ENCODE peak calls at places on chromosomes 2 and 18, in eight cellular contexts. B, U, N, H, Z, L, J and F are unnamed samples. For H3K4me1, the result is how much of the 10 kb centered on the place peaks cover.

GRCh38 chr2:2270808-2271415 is 60.2 kb downstream of the MYT1L start:
- DNase-seq in L (no peak), H (no peak), Z (no peak), J (peak), B (no peak), U (no peak), N (no peak), F (no peak)

GRCh38 chr2:240604291-240604938 is 17.9 kb downstream of the CAPN10 start:
- DNase-seq in H (peak), Z (no peak), N (peak), J (peak), L (peak), U (peak), B (peak), F (peak)

GRCh38 chr2:7673843-7674242 is 756.6 kb downstream of the RNF144A start:
- DNase-seq in Z (no peak), H (peak), L (no peak), B (no peak), N (no peak), U (no peak), J (peak), F (no peak)

GRCh38 chr2:152766908-152767307 is 48.5 kb downstream of the ARL6IP6 start:
- DNase-seq in U (no peak), J (peak), B (no peak), N (no peak), H (no peak), Z (no peak), L (no peak), F (no peak)

GRCh38 chr2:239926587-239927234 is 98.4 kb downstream of the NDUFA10 start:
- DNase-seq in H (no peak), N (no peak), L (peak), J (peak), U (peak), Z (no peak), B (no peak), F (no peak)

GRCh38 chr18:50268022-50268747 is 1.9 kb upstream of the CFAP53 start:
- DNase-seq in L (peak), B (peak), U (peak), N (peak), Z (no peak), J (peak), H (no peak), F (peak)

GRCh38 chr2:196987654-196988364 is 61.3 kb upstream of the PGAP1 start:
- DNase-seq in L (no peak), J (peak), N (peak), Z (peak), U (no peak), B (no peak), H (peak), F (peak)

GRCh38 chr2:10255189-10256030 is 47.3 kb upstream of the HPCAL1 start:
- DNase-seq in U (peak), L (no peak), Z (no peak), J (no peak), N (no peak), H (no peak), B (no peak), F (no peak)

GRCh38 chr2:164213916-164214315 is 407.4 kb downstream of the GRB14 start:
- DNase-seq in H (no peak), J (no peak), L (no peak), B (no peak), U (no peak), N (no peak), Z (no peak), F (no peak)

GRCh38 chr2:10331033-10331701 is 28.5 kb downstream of the HPCAL1 start:
- DNase-seq in U (peak), N (peak), H (peak), J (peak), B (peak), Z (no peak), L (no peak), F (peak)

GRCh38 chr18:79781331-79781941 is 16.3 kb upstream of the KCNG2 start:
- DNase-seq in H (no peak), J (no peak), Z (no peak), U (peak), B (peak), L (no peak), N (no peak), F (no peak)

DNA sequence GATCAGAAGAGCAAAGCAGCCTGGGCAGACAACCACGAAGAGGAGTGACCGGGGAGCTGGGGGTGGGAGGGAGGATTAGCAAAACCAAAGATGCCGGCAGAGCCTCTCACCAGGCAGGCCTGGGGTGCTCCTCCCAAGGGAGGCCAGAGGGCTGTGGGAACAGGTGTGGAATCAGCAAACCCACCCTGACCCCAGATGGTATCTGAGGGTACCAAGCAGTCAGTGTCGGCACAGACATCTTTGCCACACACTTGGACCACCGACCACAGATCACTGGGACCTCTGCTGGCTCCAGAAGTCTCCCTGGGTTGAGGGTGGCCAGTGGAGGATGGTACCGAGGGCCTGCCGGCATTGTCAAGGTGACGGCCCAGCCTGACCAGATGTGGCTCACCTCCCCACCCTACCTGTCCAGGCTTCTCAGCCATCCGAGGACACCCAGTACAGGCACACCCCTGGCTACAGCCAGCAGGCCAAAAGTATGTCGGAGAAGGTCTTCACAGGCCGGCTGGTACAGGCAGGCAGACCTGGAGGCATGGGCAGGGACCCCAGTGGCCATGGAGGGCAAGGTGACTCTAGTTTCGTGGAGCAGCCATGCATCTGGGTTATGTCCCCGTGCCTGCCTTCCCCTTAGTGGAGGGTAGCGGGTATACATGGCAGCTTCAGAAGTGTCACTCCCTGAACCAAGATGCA is 82.1 kb downstream of the UXS1 start:
- DNase-seq in J (no peak), B (no peak), N (no peak), U (no peak), L (no peak), Z (no peak), H (no peak), F (no peak)
- H3K4me1 ChIP-seq in J (under half), B (under half), N (under half), U (under half), L (under half), Z (under half), H (under half), F (under half)

GRCh38 chr2:173414823-173415322 is 60.2 kb downstream of the CDCA7 start:
- DNase-seq in U (no peak), B (no peak), H (peak), Z (no peak), L (no peak), J (peak), N (no peak), F (no peak)

GRCh38 chr2:173417341-173417740 is 62.7 kb downstream of the CDCA7 start:
- DNase-seq in L (no peak), N (no peak), Z (no peak), U (no peak), J (no peak), B (no peak), H (no peak), F (no peak)

GRCh38 chr2:173417801-173418200 is 63.1 kb downstream of the CDCA7 start:
- DNase-seq in N (no peak), J (no peak), B (no peak), U (no peak), L (no peak), H (no peak), Z (no peak), F (no peak)

GRCh38 chr2:173412628-173413027 is 58.0 kb downstream of the CDCA7 start:
- DNase-seq in B (no peak), L (no peak), H (no peak), U (no peak), Z (no peak), J (no peak), N (no peak), F (no peak)

DNA sequence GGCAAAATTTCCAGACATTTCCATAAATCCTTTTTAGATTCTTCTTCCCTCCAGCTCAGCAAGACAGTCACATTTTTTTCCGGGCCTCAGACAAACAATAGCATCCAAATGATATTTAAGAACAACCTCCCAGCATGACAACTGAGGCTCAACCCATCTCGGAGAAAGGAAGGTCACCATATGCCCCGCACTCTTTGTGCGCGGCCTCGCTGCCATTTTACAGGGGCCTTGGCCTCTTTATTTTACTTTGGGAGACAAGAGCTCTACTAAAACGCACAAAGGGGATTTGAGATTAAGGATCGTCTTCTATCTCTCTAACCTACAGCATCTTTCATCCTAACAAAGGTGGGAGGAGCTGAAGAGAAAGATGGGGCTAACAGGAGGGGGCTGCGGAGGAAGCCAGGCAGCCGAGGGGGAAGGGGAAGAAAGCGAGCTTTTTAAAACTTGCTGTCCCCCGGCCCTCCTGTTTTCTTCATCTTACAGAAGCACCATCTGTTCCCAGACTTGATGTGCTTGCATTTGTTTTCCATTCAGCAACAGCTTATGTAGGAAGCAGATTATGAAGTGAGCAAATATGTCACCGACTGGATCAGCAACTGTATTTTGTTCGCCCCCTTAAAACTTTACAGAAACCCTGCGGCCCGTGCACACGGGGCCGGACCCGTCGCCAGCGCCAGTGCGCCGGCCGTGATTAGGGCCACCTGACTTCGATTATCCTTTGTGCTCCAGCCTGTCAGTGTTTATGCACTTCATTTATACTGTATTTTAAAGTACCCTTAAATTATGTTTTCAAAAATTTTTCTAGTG is 61.2 kb downstream of the CDCA7 start:
- DNase-seq in U (no peak), B (no peak), J (no peak), Z (no peak), L (no peak), H (no peak), N (no peak), F (no peak)
- H3K4me1 ChIP-seq in U (under half), B (under half), J (under half), Z (under half), L (under half), H (under half), N (under half), F (under half)

DNA sequence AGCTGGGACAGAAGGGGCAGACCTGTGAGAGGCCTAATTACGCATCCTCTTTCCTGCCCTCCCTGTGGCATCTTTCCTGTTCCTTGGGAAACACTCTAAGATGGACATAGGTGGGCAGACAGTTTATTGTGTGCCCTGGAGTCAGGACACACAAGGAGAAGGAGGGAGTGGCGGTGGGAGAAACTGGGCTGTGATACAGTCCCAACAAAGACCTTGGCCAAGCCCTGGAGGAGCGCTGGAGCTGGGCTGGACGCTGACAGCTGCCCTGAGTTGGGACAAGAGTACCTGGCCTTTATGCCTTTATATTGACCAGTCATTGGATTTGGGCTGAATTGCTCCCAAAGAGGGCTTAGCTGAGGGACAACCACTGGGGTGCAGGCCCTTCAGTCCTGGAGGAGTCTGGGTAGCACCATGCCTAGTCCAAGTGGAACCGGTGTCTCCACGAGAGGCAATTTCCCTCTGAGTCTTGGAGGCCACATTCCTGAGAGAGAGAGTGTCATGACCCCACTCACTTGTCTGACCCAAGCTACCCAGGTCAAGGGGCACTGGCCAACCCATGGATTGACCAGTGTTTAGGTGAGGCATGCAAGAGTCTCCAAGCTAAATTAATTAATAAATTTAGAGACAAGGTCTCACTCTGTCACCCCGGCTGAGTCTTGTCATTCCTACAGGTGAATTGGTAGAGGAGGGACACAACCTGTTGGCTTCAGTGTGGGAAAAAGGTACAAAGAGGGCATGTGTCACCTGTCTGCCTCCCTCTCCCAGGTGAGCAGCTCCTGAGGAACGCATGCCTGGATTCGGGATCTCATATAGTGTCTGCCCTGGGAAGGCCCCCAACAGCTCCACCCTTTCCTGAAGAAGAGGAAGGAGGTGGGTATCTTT is 107.1 kb upstream of the ST3GAL5 start:
- DNase-seq in H (no peak), L (no peak), J (no peak), Z (no peak), U (no peak), B (no peak), N (no peak), F (no peak)
- H3K4me1 ChIP-seq in H (under half), L (under half), J (half or more), Z (under half), U (under half), B (half or more), N (under half), F (under half)

DNA sequence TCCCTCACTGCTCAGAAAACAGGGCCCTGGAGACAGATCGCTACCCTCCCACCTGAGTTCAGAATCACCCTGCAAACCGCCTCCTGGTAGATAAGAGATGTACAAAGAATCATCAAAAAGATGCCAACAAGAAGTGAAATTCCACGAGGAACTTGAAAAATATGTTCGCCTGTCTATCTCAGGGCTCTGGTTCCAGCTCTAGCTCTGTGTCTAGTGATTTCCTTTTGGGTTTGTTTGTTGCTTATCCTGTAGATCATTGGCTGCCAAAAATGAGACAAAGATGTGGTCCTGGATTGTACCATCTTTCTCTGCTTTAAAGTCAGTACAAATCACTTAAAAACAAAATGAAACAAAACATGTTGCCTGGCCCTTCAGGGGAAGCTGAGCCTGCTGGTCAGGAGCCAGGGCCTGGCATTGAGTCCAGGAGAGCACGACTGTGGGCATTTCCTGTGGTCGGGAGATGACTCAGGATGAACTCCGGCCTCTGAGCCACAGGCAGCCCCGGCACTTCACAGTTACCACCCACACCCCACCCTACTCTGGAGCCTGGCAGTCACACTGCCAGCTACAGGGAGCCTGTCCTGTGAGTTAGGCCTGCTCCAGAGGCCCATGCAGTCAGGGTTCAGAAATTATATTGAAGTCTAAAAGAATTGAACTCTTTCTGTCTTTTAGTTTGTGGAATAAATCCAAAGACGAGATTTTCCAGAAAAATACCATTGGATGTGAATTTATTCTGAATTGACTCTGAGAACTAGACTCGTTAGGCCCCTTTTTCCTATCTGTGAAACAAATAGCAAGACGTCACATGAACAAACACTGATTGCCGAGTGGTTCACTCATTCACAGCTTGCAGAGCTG is 8.0 kb upstream of the ITGB6 start:
- DNase-seq in B (peak), J (peak), U (peak), N (peak), Z (peak), H (peak), L (peak), F (peak)
- H3K4me1 ChIP-seq in B (under half), J (half or more), U (under half), N (under half), Z (half or more), H (half or more), L (under half), F (under half)

GRCh38 chr2:233062946-233063268 is 2.8 kb downstream of the INPP5D start:
- DNase-seq in L (no peak), J (no peak), H (no peak), Z (no peak), B (no peak), N (no peak), U (no peak), F (no peak)
- H3K4me1 ChIP-seq in L (under half), J (under half), H (under half), Z (under half), B (under half), N (under half), U (under half), F (under half)

GRCh38 chr2:205726506-205726905 is 44.2 kb downstream of the NRP2 start:
- DNase-seq in Z (no peak), J (no peak), B (no peak), N (no peak), L (no peak), H (peak), U (no peak), F (no peak)
- H3K4me1 ChIP-seq in Z (under half), J (under half), B (under half), N (under half), L (under half), H (under half), U (under half), F (under half)